ENCODE peak calls at places on chromosomes 7 and 10, in seven cellular contexts. Z is CD8-positive, alpha-beta T cell; U is GM23248; C is SK-N-MC; F is tibial artery; E is left ventricle myocardium inferior; I is hepatocyte. A is an unnamed sample. For H3K9me3, the result is how much of the 10 kb centered on the place peaks cover.

GRCh38 chr10:57694956-57695605 is 572.6 kb downstream of the IPMK start:
- DNase-seq in Z (no peak), U (peak), C (no peak), F (no peak), E (no peak), I (no peak), A (no peak)

GRCh38 chr7:106460792-106461254 is 176.0 kb upstream of the NAMPT start:
- DNase-seq in Z (no peak), U (no peak), C (no peak), F (no peak), E (no peak), I (peak), A (no peak)

GRCh38 chr10:47384148-47384921 is at the start of gene ZNF488:
- DNase-seq in Z (peak), U (peak), C (no peak), F (peak), E (peak), I (peak), A (peak)

GRCh38 chr10:89469517-89469916 is 55.1 kb downstream of the IFIT5 start:
- DNase-seq in Z (no peak), U (no peak), C (no peak), F (no peak), E (no peak), I (no peak), A (no peak)

GRCh38 chr10:29668628-29669027 is 33.9 kb upstream of the SVIL start:
- DNase-seq in Z (no peak), U (peak), C (no peak), F (no peak), E (no peak), I (no peak), A (no peak)

GRCh38 chr7:27184342-27185012 is 555 bp downstream of the HOXA11 start:
- DNase-seq in Z (no peak), U (peak), C (no peak), F (peak), E (no peak), I (no peak), A (peak)

GRCh38 chr7:127437772-127438330 is 45.3 kb upstream of the ZNF800 start:
- DNase-seq in Z (no peak), U (peak), C (no peak), F (no peak), E (no peak), I (no peak), A (no peak)

GRCh38 chr10:80165173-80165572 is 32.6 kb downstream of the PLAC9 start:
- DNase-seq in Z (no peak), U (peak), C (no peak), F (no peak), E (no peak), I (no peak), A (no peak)

GRCh38 chr7:120725376-120726039 is 132.4 kb downstream of the TSPAN12 start:
- DNase-seq in Z (no peak), U (peak), C (peak), F (no peak), E (no peak), I (peak), A (no peak)

GRCh38 chr7:24197852-24198251 is 86.1 kb upstream of the NPY start:
- DNase-seq in Z (no peak), U (peak), C (no peak), F (no peak), E (no peak), I (no peak), A (no peak)

GRCh38 chr10:124087672-124088634 is 5.4 kb downstream of the CHST15 start:
- DNase-seq in Z (no peak), U (no peak), C (no peak), F (no peak), E (no peak), I (no peak), A (no peak)

GRCh38 chr7:44769381-44770209 is 20.9 kb downstream of the ZMIZ2 start:
- DNase-seq in Z (peak), U (peak), C (no peak), F (no peak), E (no peak), I (no peak), A (no peak)

GRCh38 chr10:110679633-110680472 is 35.7 kb downstream of the RBM20 start:
- DNase-seq in Z (no peak), U (no peak), C (no peak), F (no peak), E (peak), I (no peak), A (no peak)

GRCh38 chr10:111856631-111857030 is 326.9 kb downstream of the GPAM start:
- DNase-seq in Z (no peak), U (peak), C (no peak), F (no peak), E (no peak), I (peak), A (no peak)

GRCh38 chr7:117435475-117436043 is 8.3 kb upstream of the ASZ1 start:
- DNase-seq in Z (no peak), U (no peak), C (no peak), F (no peak), E (no peak), I (peak), A (no peak)

GRCh38 chr10:117741524-117741923 is 199.0 kb downstream of the EMX2 start:
- DNase-seq in Z (no peak), U (no peak), C (no peak), F (no peak), E (no peak), I (no peak), A (no peak)

GRCh38 chr7:417625-417889 is 102.1 kb downstream of the PDGFA start:
- DNase-seq in Z (no peak), U (no peak), C (no peak), F (no peak), E (no peak), I (no peak), A (no peak)
- H3K9me3 ChIP-seq in Z (under half), U (under half), C (under half), F (under half), E (under half), I (under half), A (under half)

DNA sequence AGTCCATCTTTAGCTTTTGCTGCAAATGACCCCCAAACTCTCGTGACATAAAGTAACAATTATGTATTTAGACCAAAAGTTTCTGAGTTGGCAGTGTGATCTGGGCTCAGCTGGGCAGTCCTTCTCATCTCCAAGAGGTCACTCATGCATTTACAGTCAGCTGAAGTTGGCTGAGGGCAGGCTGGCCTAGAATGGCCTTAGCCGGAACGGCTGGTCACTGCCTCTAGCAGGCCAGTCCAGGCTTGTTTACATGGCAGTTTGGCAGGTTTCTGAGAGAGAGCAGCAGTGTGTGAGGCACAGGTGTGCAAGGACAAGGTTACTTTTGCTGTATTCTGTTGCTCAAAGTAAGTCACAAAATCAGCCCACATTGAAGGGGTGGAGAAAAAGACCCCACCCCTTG is 200.0 kb upstream of the AGK start:
- DNase-seq in Z (no peak), U (no peak), C (no peak), F (no peak), E (no peak), I (no peak), A (no peak)
- H3K9me3 ChIP-seq in Z (under half), U (under half), C (under half), F (under half), E (under half), I (under half), A (under half)

DNA sequence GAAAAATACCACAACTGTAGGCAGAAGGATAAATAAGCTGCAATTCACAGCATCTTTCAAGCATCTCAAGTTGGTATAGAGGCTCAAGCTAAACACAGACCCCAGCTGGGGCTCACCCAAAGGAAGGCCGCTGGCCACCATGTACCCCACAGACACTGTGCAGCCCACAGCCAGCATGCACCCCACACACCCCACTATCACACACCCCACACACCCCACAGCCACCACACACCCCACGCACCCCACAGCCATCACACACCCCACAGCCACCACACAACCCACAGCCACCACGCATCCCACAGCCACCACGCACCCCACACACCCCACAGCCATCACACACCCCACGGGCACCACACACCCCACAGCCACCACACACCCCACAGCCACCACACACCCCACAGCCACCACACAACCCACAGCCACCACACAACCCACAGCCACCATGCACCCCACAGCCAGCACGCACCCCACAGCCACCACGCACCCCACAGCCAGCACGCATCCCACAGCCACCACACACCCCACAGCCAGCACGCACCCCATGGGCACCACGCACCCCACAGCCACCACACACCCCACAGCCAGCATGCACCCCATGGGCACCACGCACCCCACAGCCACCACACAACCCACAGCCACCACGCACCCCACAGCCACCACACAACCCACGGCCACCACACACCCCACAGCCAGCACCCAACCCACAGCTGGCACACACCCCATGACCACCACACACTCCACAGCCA is 214.7 kb downstream of the DNAJB6 start:
- DNase-seq in Z (no peak), U (no peak), C (no peak), F (peak), E (no peak), I (no peak), A (no peak)
- H3K9me3 ChIP-seq in Z (under half), U (under half), C (under half), F (under half), E (under half), I (under half), A (under half)

GRCh38 chr7:130418306-130418705 is 22.5 kb downstream of the CEP41 start:
- DNase-seq in Z (no peak), U (no peak), C (no peak), F (no peak), E (no peak), I (no peak), A (no peak)
- H3K9me3 ChIP-seq in Z (under half), U (under half), C (under half), F (under half), E (under half), I (under half), A (under half)

DNA sequence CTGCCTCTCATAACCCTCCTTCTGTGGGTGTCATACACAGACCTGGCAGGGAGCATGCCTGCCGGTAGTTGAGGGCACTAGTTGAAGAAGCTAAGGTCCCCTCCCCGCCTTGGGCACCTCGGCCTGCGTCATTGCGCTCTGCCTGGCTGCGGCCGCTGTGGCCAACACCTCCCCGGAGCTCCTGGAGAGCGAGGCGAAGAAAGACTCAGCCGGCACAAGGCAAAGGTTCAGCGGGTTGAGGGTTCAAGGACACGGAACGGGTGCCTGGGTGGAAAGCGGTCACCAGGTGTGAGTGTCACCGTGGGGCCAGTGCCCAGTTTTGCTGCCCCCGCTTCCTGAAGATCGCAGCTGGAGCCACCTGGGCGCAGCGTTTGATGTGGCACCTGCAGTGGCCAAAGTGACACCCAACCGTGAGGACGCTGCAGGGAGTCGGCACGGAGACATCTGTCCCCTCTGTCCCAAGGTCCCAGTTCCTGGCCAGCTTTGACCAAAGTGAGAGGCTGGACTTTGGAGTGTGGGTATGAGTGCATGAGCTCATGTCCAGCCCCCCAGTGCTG is 14.8 kb upstream of the ZNF735 start:
- DNase-seq in Z (no peak), U (no peak), C (no peak), F (no peak), E (no peak), I (no peak), A (no peak)
- H3K9me3 ChIP-seq in Z (under half), U (under half), C (under half), F (under half), E (under half), I (under half), A (under half)

DNA sequence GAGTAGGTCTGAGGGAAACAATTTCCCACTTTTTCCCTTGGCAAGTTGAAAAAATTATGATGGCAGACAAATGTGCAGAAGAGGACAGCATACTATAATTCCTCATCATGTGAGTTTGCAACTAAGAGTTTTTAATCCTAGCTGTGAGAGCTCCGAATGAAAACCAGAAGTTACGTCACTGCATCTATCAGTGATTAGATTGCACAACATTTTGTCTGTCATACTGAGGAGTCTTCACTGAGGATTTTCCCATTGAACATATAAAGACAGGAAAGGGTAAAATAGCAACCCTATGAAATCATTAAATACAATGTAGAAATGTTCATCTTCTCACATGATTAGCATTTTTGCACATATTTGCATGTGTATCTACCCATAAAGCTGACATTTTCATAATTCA is 45.8 kb downstream of the ZNF736 start:
- DNase-seq in Z (no peak), U (no peak), C (no peak), F (no peak), E (no peak), I (no peak), A (no peak)
- H3K9me3 ChIP-seq in Z (under half), U (under half), C (under half), F (half or more), E (half or more), I (under half), A (under half)